ENCODE peak calls at places on chromosomes 1 and 21, in ten cellular contexts. One of them, this sample, is unnamed.

GRCh38 chr21:17667256-17667655 is 54.6 kb upstream of the BTG3 start:
- DNase-seq in thoracic aorta: no peak
- DNase-seq in HFF-Myc: peak; percentile 10
- DNase-seq in astrocyte: no peak
- DNase-seq in left lung: no peak
- DNase-seq in NB4: no peak
- DNase-seq in endothelial cell: no peak
- DNase-seq in CD8-positive, alpha-beta T cell: no peak
- DNase-seq in left ventricle myocardium inferior: no peak
- DNase-seq in bronchial epithelial cell: peak; percentile 48
- DNase-seq in this sample: no peak

GRCh38 chr1:178684111-178684510 is 40.9 kb upstream of the RALGPS2 start:
- DNase-seq in thoracic aorta: no peak
- DNase-seq in HFF-Myc: no peak
- DNase-seq in astrocyte: peak; percentile 10
- DNase-seq in left lung: no peak
- DNase-seq in NB4: no peak
- DNase-seq in endothelial cell: no peak
- DNase-seq in CD8-positive, alpha-beta T cell: no peak
- DNase-seq in left ventricle myocardium inferior: no peak
- DNase-seq in bronchial epithelial cell: no peak
- DNase-seq in this sample: no peak

GRCh38 chr1:209080170-209080781 is 503.2 kb upstream of the CAMK1G start:
- DNase-seq in thoracic aorta: no peak
- DNase-seq in HFF-Myc: no peak
- DNase-seq in astrocyte: peak; percentile 54
- DNase-seq in left lung: no peak
- DNase-seq in NB4: no peak
- DNase-seq in endothelial cell: no peak
- DNase-seq in CD8-positive, alpha-beta T cell: no peak
- DNase-seq in left ventricle myocardium inferior: no peak
- DNase-seq in bronchial epithelial cell: peak; percentile 63
- DNase-seq in this sample: no peak

GRCh38 chr1:198496216-198497143 is 44.0 kb downstream of the ATP6V1G3 start:
- DNase-seq in thoracic aorta: no peak
- DNase-seq in HFF-Myc: no peak
- DNase-seq in astrocyte: peak; percentile 86
- DNase-seq in left lung: no peak
- DNase-seq in NB4: no peak
- DNase-seq in endothelial cell: no peak
- DNase-seq in CD8-positive, alpha-beta T cell: no peak
- DNase-seq in left ventricle myocardium inferior: no peak
- DNase-seq in bronchial epithelial cell: peak; percentile 81
- DNase-seq in this sample: no peak

GRCh38 chr21:17726047-17726446 is 93.1 kb downstream of the C21orf91 start:
- DNase-seq in thoracic aorta: no peak
- DNase-seq in HFF-Myc: peak; percentile 2
- DNase-seq in astrocyte: no peak
- DNase-seq in left lung: no peak
- DNase-seq in NB4: peak; percentile 4
- DNase-seq in endothelial cell: no peak
- DNase-seq in CD8-positive, alpha-beta T cell: no peak
- DNase-seq in left ventricle myocardium inferior: no peak
- DNase-seq in bronchial epithelial cell: peak; percentile 34
- DNase-seq in this sample: no peak

GRCh38 chr21:36325373-36326010 is 5.5 kb downstream of the MORC3 start:
- DNase-seq in thoracic aorta: no peak
- DNase-seq in HFF-Myc: no peak
- DNase-seq in astrocyte: peak; percentile 59
- DNase-seq in left lung: no peak
- DNase-seq in NB4: no peak
- DNase-seq in endothelial cell: no peak
- DNase-seq in CD8-positive, alpha-beta T cell: no peak
- DNase-seq in left ventricle myocardium inferior: no peak
- DNase-seq in bronchial epithelial cell: peak; percentile 82
- DNase-seq in this sample: no peak

GRCh38 chr1:222004784-222005183 is 262.9 kb upstream of the DUSP10 start:
- DNase-seq in thoracic aorta: no peak
- DNase-seq in HFF-Myc: no peak
- DNase-seq in astrocyte: no peak
- DNase-seq in left lung: no peak
- DNase-seq in NB4: no peak
- DNase-seq in endothelial cell: no peak
- DNase-seq in CD8-positive, alpha-beta T cell: no peak
- DNase-seq in left ventricle myocardium inferior: no peak
- DNase-seq in bronchial epithelial cell: no peak
- DNase-seq in this sample: no peak

GRCh38 chr21:35303085-35303484 is 254.0 kb upstream of the RUNX1 start:
- DNase-seq in thoracic aorta: no peak
- DNase-seq in HFF-Myc: peak; percentile 75
- DNase-seq in astrocyte: peak; percentile 93
- DNase-seq in left lung: no peak
- DNase-seq in NB4: no peak
- DNase-seq in endothelial cell: no peak
- DNase-seq in CD8-positive, alpha-beta T cell: no peak
- DNase-seq in left ventricle myocardium inferior: no peak
- DNase-seq in bronchial epithelial cell: peak; percentile 97
- DNase-seq in this sample: no peak

GRCh38 chr21:45607021-45607921 is 36.3 kb upstream of the PCBP3 start:
- DNase-seq in thoracic aorta: no peak
- DNase-seq in HFF-Myc: no peak
- DNase-seq in astrocyte: peak; percentile 67
- DNase-seq in left lung: no peak
- DNase-seq in NB4: no peak
- DNase-seq in endothelial cell: no peak
- DNase-seq in CD8-positive, alpha-beta T cell: no peak
- DNase-seq in left ventricle myocardium inferior: no peak
- DNase-seq in bronchial epithelial cell: no peak
- DNase-seq in this sample: no peak

GRCh38 chr21:38590449-38590848 is 92.2 kb upstream of the ERG start:
- DNase-seq in thoracic aorta: no peak
- DNase-seq in HFF-Myc: no peak
- DNase-seq in astrocyte: no peak
- DNase-seq in left lung: no peak
- DNase-seq in NB4: no peak
- DNase-seq in endothelial cell: no peak
- DNase-seq in CD8-positive, alpha-beta T cell: no peak
- DNase-seq in left ventricle myocardium inferior: no peak
- DNase-seq in bronchial epithelial cell: no peak
- DNase-seq in this sample: no peak

GRCh38 chr21:45819478-45820170 is 161.9 kb upstream of the COL6A1 start:
- DNase-seq in thoracic aorta: no peak
- DNase-seq in HFF-Myc: no peak
- DNase-seq in astrocyte: no peak
- DNase-seq in left lung: no peak
- DNase-seq in NB4: no peak
- DNase-seq in endothelial cell: no peak
- DNase-seq in CD8-positive, alpha-beta T cell: no peak
- DNase-seq in left ventricle myocardium inferior: no peak
- DNase-seq in bronchial epithelial cell: no peak
- DNase-seq in this sample: no peak

GRCh38 chr1:98323396-98323795 is 338.1 kb upstream of the SNX7 start:
- DNase-seq in thoracic aorta: no peak
- DNase-seq in HFF-Myc: peak; percentile 77
- DNase-seq in astrocyte: peak; percentile 88
- DNase-seq in left lung: no peak
- DNase-seq in NB4: peak; percentile 77
- DNase-seq in endothelial cell: no peak
- DNase-seq in CD8-positive, alpha-beta T cell: no peak
- DNase-seq in left ventricle myocardium inferior: no peak
- DNase-seq in bronchial epithelial cell: peak; percentile 97
- DNase-seq in this sample: peak; percentile 68

GRCh38 chr21:45031231-45032191 is 42.9 kb upstream of the ADARB1 start:
- DNase-seq in thoracic aorta: no peak
- DNase-seq in HFF-Myc: no peak
- DNase-seq in astrocyte: no peak
- DNase-seq in left lung: peak; percentile 61
- DNase-seq in NB4: no peak
- DNase-seq in endothelial cell: no peak
- DNase-seq in CD8-positive, alpha-beta T cell: no peak
- DNase-seq in left ventricle myocardium inferior: no peak
- DNase-seq in bronchial epithelial cell: no peak
- DNase-seq in this sample: peak; percentile 7

GRCh38 chr1:232450626-232451025 is 179.3 kb downstream of the SIPA1L2 start:
- DNase-seq in thoracic aorta: no peak
- DNase-seq in HFF-Myc: no peak
- DNase-seq in astrocyte: no peak
- DNase-seq in left lung: no peak
- DNase-seq in NB4: no peak
- DNase-seq in endothelial cell: no peak
- DNase-seq in CD8-positive, alpha-beta T cell: no peak
- DNase-seq in left ventricle myocardium inferior: no peak
- DNase-seq in bronchial epithelial cell: no peak
- DNase-seq in this sample: no peak

GRCh38 chr1:246689409-246689997 is 34.7 kb upstream of the SCCPDH start:
- DNase-seq in thoracic aorta: no peak
- DNase-seq in HFF-Myc: peak; percentile 43
- DNase-seq in astrocyte: peak; percentile 50
- DNase-seq in left lung: peak; percentile 88
- DNase-seq in NB4: peak; percentile 88
- DNase-seq in endothelial cell: peak; percentile 50
- DNase-seq in CD8-positive, alpha-beta T cell: no peak
- DNase-seq in left ventricle myocardium inferior: peak; percentile 51
- DNase-seq in bronchial epithelial cell: peak; percentile 69
- DNase-seq in this sample: no peak

GRCh38 chr1:209412036-209412435 is 171.5 kb upstream of the CAMK1G start:
- DNase-seq in thoracic aorta: no peak
- DNase-seq in HFF-Myc: no peak
- DNase-seq in astrocyte: no peak
- DNase-seq in left lung: no peak
- DNase-seq in NB4: no peak
- DNase-seq in endothelial cell: no peak
- DNase-seq in CD8-positive, alpha-beta T cell: no peak
- DNase-seq in left ventricle myocardium inferior: no peak
- DNase-seq in bronchial epithelial cell: peak; percentile 83
- DNase-seq in this sample: peak; percentile 3

DNA sequence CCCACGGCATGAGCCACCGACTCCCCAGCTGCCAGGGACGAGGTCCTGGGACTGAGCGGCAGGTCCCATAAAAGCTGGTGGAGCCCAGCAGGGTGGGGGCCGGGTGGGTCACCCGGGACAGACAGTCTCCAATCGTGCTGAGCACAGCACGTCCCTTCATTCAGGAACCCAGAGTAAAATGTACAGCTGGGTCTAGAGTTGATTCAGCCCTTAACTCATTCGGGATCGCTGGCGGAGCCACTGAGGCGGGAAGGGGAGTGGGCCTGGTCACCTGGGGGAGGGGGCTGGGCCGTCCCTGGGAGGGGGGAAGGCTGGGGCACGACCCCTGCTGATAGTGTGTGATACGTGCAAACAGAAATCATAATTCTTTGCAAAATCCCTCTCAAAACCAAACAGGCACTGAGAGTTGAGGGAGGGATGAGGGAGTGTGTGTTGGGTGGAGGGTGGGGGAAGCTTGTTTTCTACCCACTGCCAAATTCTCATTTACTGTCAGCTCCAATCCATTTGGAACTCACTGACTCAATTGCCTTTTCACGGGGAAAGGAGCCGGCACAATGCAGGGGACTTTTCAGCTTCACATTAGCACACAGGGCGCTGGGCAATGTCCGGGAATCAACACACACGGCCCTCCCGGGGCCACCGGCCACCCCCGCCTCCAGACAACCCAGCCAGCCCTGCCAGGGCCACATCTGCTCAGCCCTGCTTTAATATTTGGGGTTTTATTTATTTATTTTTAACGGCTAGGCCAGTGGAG is 13.8 kb downstream of the CASZ1 start:
- DNase-seq in thoracic aorta: no peak
- DNase-seq in HFF-Myc: no peak
- DNase-seq in astrocyte: no peak
- DNase-seq in left lung: no peak
- DNase-seq in NB4: no peak
- DNase-seq in endothelial cell: no peak
- DNase-seq in CD8-positive, alpha-beta T cell: no peak
- DNase-seq in left ventricle myocardium inferior: no peak
- DNase-seq in bronchial epithelial cell: no peak
- DNase-seq in this sample: no peak
- TF ChIP-seq CTCF in thoracic aorta: no peak
- TF ChIP-seq CTCF in HFF-Myc: no peak
- TF ChIP-seq CTCF in astrocyte: no peak
- TF ChIP-seq CTCF in left lung: no peak
- TF ChIP-seq CTCF in NB4: no peak
- TF ChIP-seq CTCF in endothelial cell: no peak
- TF ChIP-seq CTCF in CD8-positive, alpha-beta T cell: no peak
- TF ChIP-seq CTCF in left ventricle myocardium inferior: no peak
- TF ChIP-seq CTCF in bronchial epithelial cell: no peak
- TF ChIP-seq CTCF in this sample: no peak

GRCh38 chr1:218164930-218165686 is 120.0 kb upstream of the RRP15 start:
- DNase-seq in thoracic aorta: no peak
- DNase-seq in HFF-Myc: no peak
- DNase-seq in astrocyte: peak; percentile 2
- DNase-seq in left lung: peak; percentile 63
- DNase-seq in NB4: no peak
- DNase-seq in endothelial cell: peak; percentile 32
- DNase-seq in CD8-positive, alpha-beta T cell: no peak
- DNase-seq in left ventricle myocardium inferior: peak; percentile 38
- DNase-seq in bronchial epithelial cell: no peak
- DNase-seq in this sample: no peak
- TF ChIP-seq CTCF in thoracic aorta: no peak
- TF ChIP-seq CTCF in HFF-Myc: no peak
- TF ChIP-seq CTCF in astrocyte: no peak
- TF ChIP-seq CTCF in left lung: no peak
- TF ChIP-seq CTCF in NB4: no peak
- TF ChIP-seq CTCF in endothelial cell: no peak
- TF ChIP-seq CTCF in CD8-positive, alpha-beta T cell: no peak
- TF ChIP-seq CTCF in left ventricle myocardium inferior: no peak
- TF ChIP-seq CTCF in bronchial epithelial cell: no peak
- TF ChIP-seq CTCF in this sample: no peak

GRCh38 chr1:5897281-5897680 is 94.9 kb downstream of the NPHP4 start:
- DNase-seq in thoracic aorta: no peak
- DNase-seq in HFF-Myc: no peak
- DNase-seq in astrocyte: no peak
- DNase-seq in left lung: no peak
- DNase-seq in NB4: no peak
- DNase-seq in endothelial cell: no peak
- DNase-seq in CD8-positive, alpha-beta T cell: no peak
- DNase-seq in left ventricle myocardium inferior: no peak
- DNase-seq in bronchial epithelial cell: no peak
- DNase-seq in this sample: no peak
- TF ChIP-seq CTCF in thoracic aorta: no peak
- TF ChIP-seq CTCF in HFF-Myc: no peak
- TF ChIP-seq CTCF in astrocyte: no peak
- TF ChIP-seq CTCF in left lung: no peak
- TF ChIP-seq CTCF in NB4: no peak
- TF ChIP-seq CTCF in endothelial cell: no peak
- TF ChIP-seq CTCF in CD8-positive, alpha-beta T cell: no peak
- TF ChIP-seq CTCF in left ventricle myocardium inferior: no peak
- TF ChIP-seq CTCF in bronchial epithelial cell: no peak
- TF ChIP-seq CTCF in this sample: no peak

DNA sequence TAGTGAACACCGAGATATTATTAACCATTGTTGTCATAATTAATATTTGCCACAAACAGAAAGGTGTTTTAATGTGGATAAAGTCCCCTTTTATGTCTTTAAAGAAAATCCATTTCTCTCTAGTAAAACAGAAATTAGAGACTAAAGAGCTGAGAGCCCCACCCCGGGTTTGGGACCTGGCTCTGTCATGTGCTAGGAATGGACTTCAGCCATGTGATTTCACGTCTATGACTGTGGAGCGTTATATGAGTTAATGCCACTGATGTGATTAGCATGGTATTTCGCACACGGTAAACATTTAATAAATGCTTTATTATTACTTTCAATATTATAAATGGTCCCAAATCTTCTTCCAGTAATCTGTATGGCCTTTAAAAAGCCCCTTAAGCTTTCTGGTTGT is 205.0 kb upstream of the NFIA start:
- DNase-seq in thoracic aorta: no peak
- DNase-seq in HFF-Myc: no peak
- DNase-seq in astrocyte: no peak
- DNase-seq in left lung: no peak
- DNase-seq in NB4: no peak
- DNase-seq in endothelial cell: no peak
- DNase-seq in CD8-positive, alpha-beta T cell: no peak
- DNase-seq in left ventricle myocardium inferior: no peak
- DNase-seq in bronchial epithelial cell: no peak
- DNase-seq in this sample: no peak
- TF ChIP-seq CTCF in thoracic aorta: no peak
- TF ChIP-seq CTCF in HFF-Myc: no peak
- TF ChIP-seq CTCF in astrocyte: no peak
- TF ChIP-seq CTCF in left lung: no peak
- TF ChIP-seq CTCF in NB4: no peak
- TF ChIP-seq CTCF in endothelial cell: no peak
- TF ChIP-seq CTCF in CD8-positive, alpha-beta T cell: no peak
- TF ChIP-seq CTCF in left ventricle myocardium inferior: no peak
- TF ChIP-seq CTCF in bronchial epithelial cell: no peak
- TF ChIP-seq CTCF in this sample: no peak